ENCODE peak calls at places on chromosomes 3 and 15, in five cellular contexts. One of them, this sample, is unnamed.

GRCh38 chr3:47517937-47518336 is 4.4 kb upstream of the ELP6 start:
- DNase-seq in iPS-NIHi11: no peak
- DNase-seq in pulmonary artery endothelial cell: no peak
- DNase-seq in neural progenitor cell: no peak
- DNase-seq in T-cell: no peak
- DNase-seq in this sample: no peak

GRCh38 chr15:41492597-41493204 is 973 bp upstream of the ITPKA start:
- DNase-seq in iPS-NIHi11: no peak
- DNase-seq in pulmonary artery endothelial cell: no peak
- DNase-seq in neural progenitor cell: peak
- DNase-seq in T-cell: no peak
- DNase-seq in this sample: no peak

GRCh38 chr3:171967932-171968678 is 71.3 kb upstream of the FNDC3B start:
- DNase-seq in iPS-NIHi11: no peak
- DNase-seq in pulmonary artery endothelial cell: peak
- DNase-seq in neural progenitor cell: no peak
- DNase-seq in T-cell: no peak
- DNase-seq in this sample: no peak

GRCh38 chr3:21643752-21644151 is 107.3 kb downstream of the ZNF385D start:
- DNase-seq in iPS-NIHi11: no peak
- DNase-seq in pulmonary artery endothelial cell: no peak
- DNase-seq in neural progenitor cell: no peak
- DNase-seq in T-cell: no peak
- DNase-seq in this sample: no peak

GRCh38 chr3:187808466-187809291 is 63.4 kb upstream of the BCL6 start:
- DNase-seq in iPS-NIHi11: peak
- DNase-seq in pulmonary artery endothelial cell: no peak
- DNase-seq in neural progenitor cell: peak
- DNase-seq in T-cell: no peak
- DNase-seq in this sample: no peak

GRCh38 chr3:45917146-45917885 is 25.9 kb upstream of the CXCR6 start:
- DNase-seq in iPS-NIHi11: no peak
- DNase-seq in pulmonary artery endothelial cell: no peak
- DNase-seq in neural progenitor cell: no peak
- DNase-seq in T-cell: no peak
- DNase-seq in this sample: peak

GRCh38 chr3:62161306-62161705 is 212.0 kb downstream of the FEZF2 start:
- DNase-seq in iPS-NIHi11: no peak
- DNase-seq in pulmonary artery endothelial cell: peak
- DNase-seq in neural progenitor cell: no peak
- DNase-seq in T-cell: no peak
- DNase-seq in this sample: no peak

GRCh38 chr3:152155246-152155645 is 113.5 kb upstream of the MBNL1 start:
- DNase-seq in iPS-NIHi11: no peak
- DNase-seq in pulmonary artery endothelial cell: no peak
- DNase-seq in neural progenitor cell: no peak
- DNase-seq in T-cell: no peak
- DNase-seq in this sample: no peak

GRCh38 chr3:173890091-173890490 is 492.5 kb downstream of the NLGN1 start:
- DNase-seq in iPS-NIHi11: no peak
- DNase-seq in pulmonary artery endothelial cell: no peak
- DNase-seq in neural progenitor cell: no peak
- DNase-seq in T-cell: no peak
- DNase-seq in this sample: no peak

GRCh38 chr15:49902791-49903481 is 216.1 kb downstream of the ATP8B4 start:
- DNase-seq in iPS-NIHi11: no peak
- DNase-seq in pulmonary artery endothelial cell: no peak
- DNase-seq in neural progenitor cell: no peak
- DNase-seq in T-cell: no peak
- DNase-seq in this sample: no peak

GRCh38 chr15:26157081-26157480 is 294.0 kb upstream of the ATP10A start:
- DNase-seq in iPS-NIHi11: no peak
- DNase-seq in pulmonary artery endothelial cell: no peak
- DNase-seq in neural progenitor cell: peak
- DNase-seq in T-cell: no peak
- DNase-seq in this sample: no peak

GRCh38 chr15:67173786-67174185 is 80.7 kb downstream of the AAGAB start:
- DNase-seq in iPS-NIHi11: no peak
- DNase-seq in pulmonary artery endothelial cell: no peak
- DNase-seq in neural progenitor cell: no peak
- DNase-seq in T-cell: no peak
- DNase-seq in this sample: no peak

GRCh38 chr3:187989458-187990153 is 164.4 kb upstream of the LPP start:
- DNase-seq in iPS-NIHi11: peak
- DNase-seq in pulmonary artery endothelial cell: no peak
- DNase-seq in neural progenitor cell: peak
- DNase-seq in T-cell: no peak
- DNase-seq in this sample: no peak

GRCh38 chr3:119550090-119550910 is 9.1 kb downstream of the CD80 start:
- DNase-seq in iPS-NIHi11: no peak
- DNase-seq in pulmonary artery endothelial cell: no peak
- DNase-seq in neural progenitor cell: no peak
- DNase-seq in T-cell: no peak
- DNase-seq in this sample: no peak

GRCh38 chr3:109927161-109927560 is 589.8 kb upstream of the DPPA4 start:
- DNase-seq in iPS-NIHi11: peak
- DNase-seq in pulmonary artery endothelial cell: peak
- DNase-seq in neural progenitor cell: no peak
- DNase-seq in T-cell: no peak
- DNase-seq in this sample: no peak

GRCh38 chr15:77866596-77867125 is 210.8 kb downstream of the TBC1D2B start:
- DNase-seq in iPS-NIHi11: no peak
- DNase-seq in pulmonary artery endothelial cell: no peak
- DNase-seq in neural progenitor cell: no peak
- DNase-seq in T-cell: no peak
- DNase-seq in this sample: no peak

GRCh38 chr3:25178627-25179026 is 249.4 kb upstream of the RARB start:
- DNase-seq in iPS-NIHi11: no peak
- DNase-seq in pulmonary artery endothelial cell: no peak
- DNase-seq in neural progenitor cell: no peak
- DNase-seq in T-cell: no peak
- DNase-seq in this sample: no peak

GRCh38 chr15:78422571-78423340 is 15.3 kb upstream of the IREB2 start:
- DNase-seq in iPS-NIHi11: peak
- DNase-seq in pulmonary artery endothelial cell: no peak
- DNase-seq in neural progenitor cell: peak
- DNase-seq in T-cell: peak
- DNase-seq in this sample: peak

GRCh38 chr15:33098082-33099058 is 96.1 kb downstream of the FMN1 start:
- DNase-seq in iPS-NIHi11: no peak
- DNase-seq in pulmonary artery endothelial cell: no peak
- DNase-seq in neural progenitor cell: no peak
- DNase-seq in T-cell: no peak
- DNase-seq in this sample: no peak

GRCh38 chr3:127135241-127136023 is 57.5 kb upstream of the PRR23E start:
- DNase-seq in iPS-NIHi11: peak
- DNase-seq in pulmonary artery endothelial cell: no peak
- DNase-seq in neural progenitor cell: peak
- DNase-seq in T-cell: no peak
- DNase-seq in this sample: no peak

GRCh38 chr3:62374375-62374876 is 1.1 kb upstream of the FEZF2 start:
- DNase-seq in iPS-NIHi11: no peak
- DNase-seq in pulmonary artery endothelial cell: no peak
- DNase-seq in neural progenitor cell: peak
- DNase-seq in T-cell: no peak
- DNase-seq in this sample: no peak

This sample was measured in DMS 273 treated with DMSO at 0.1 percent for 48 hours.